ENCODE peak calls at places on chromosomes 7 and 10, in six cellular contexts. H, L, M, F, V and R are unnamed samples.

GRCh38 chr7:106029448-106029847 is 66.4 kb downstream of the CDHR3 start:
- DNase-seq in H (no peak), L (no peak), M (no peak), F (no peak), V (no peak), R (no peak)

GRCh38 chr10:1577371-1577770 is 160.0 kb downstream of the ADARB2 start:
- DNase-seq in H (no peak), L (no peak), M (no peak), F (no peak), V (no peak), R (no peak)

GRCh38 chr10:128631801-128632241 is 505.6 kb upstream of the MKI67 start:
- DNase-seq in H (peak), L (no peak), M (no peak), F (no peak), V (peak), R (no peak)

GRCh38 chr7:44162179-44162578 is 21.0 kb upstream of the MYL7 start:
- DNase-seq in H (no peak), L (no peak), M (no peak), F (peak), V (no peak), R (no peak)

GRCh38 chr10:5466451-5466996 is 32.8 kb downstream of the CALML5 start:
- DNase-seq in H (peak), L (no peak), M (no peak), F (peak), V (peak), R (peak)

GRCh38 chr10:110860576-110861241 is 11.0 kb upstream of the PDCD4 start:
- DNase-seq in H (peak), L (no peak), M (no peak), F (no peak), V (no peak), R (peak)

GRCh38 chr10:23432161-23432560 is 6.7 kb upstream of the OTUD1 start:
- DNase-seq in H (peak), L (no peak), M (no peak), F (no peak), V (no peak), R (peak)

GRCh38 chr7:99365318-99366141 is 9.0 kb upstream of the ARPC1B start:
- DNase-seq in H (peak), L (no peak), M (no peak), F (peak), V (no peak), R (peak)

GRCh38 chr7:74290999-74291441 is 1.8 kb downstream of the CLIP2 start:
- DNase-seq in H (no peak), L (no peak), M (no peak), F (no peak), V (no peak), R (no peak)

GRCh38 chr10:17734432-17735110 is 17.4 kb upstream of the TMEM236 start:
- DNase-seq in H (no peak), L (no peak), M (no peak), F (no peak), V (no peak), R (no peak)

GRCh38 chr7:30424536-30424935 is 54.0 kb downstream of the NOD1 start:
- DNase-seq in H (no peak), L (peak), M (no peak), F (no peak), V (no peak), R (no peak)

GRCh38 chr7:30430300-30430699 is 48.3 kb downstream of the NOD1 start:
- DNase-seq in H (no peak), L (no peak), M (no peak), F (no peak), V (peak), R (peak)

GRCh38 chr7:30428586-30429530 is 49.7 kb downstream of the NOD1 start:
- DNase-seq in H (no peak), L (peak), M (no peak), F (no peak), V (no peak), R (no peak)

GRCh38 chr7:30430777-30431176 is 47.8 kb downstream of the NOD1 start:
- DNase-seq in H (no peak), L (no peak), M (no peak), F (no peak), V (no peak), R (no peak)

GRCh38 chr7:30427296-30428080 is 51.1 kb downstream of the NOD1 start:
- DNase-seq in H (no peak), L (peak), M (no peak), F (no peak), V (no peak), R (no peak)
- TF ChIP-seq CTCF in H (no peak), L (no peak), M (no peak), F (no peak), V (no peak), R (no peak)

GRCh38 chr10:114768394-114768786 is 53.2 kb upstream of the FHIP2A start:
- DNase-seq in H (no peak), L (no peak), M (no peak), F (no peak), V (peak), R (no peak)
- H3K4me3 ChIP-seq in H (peak), L (peak), M (peak), F (peak), V (peak), R (peak)

DNA sequence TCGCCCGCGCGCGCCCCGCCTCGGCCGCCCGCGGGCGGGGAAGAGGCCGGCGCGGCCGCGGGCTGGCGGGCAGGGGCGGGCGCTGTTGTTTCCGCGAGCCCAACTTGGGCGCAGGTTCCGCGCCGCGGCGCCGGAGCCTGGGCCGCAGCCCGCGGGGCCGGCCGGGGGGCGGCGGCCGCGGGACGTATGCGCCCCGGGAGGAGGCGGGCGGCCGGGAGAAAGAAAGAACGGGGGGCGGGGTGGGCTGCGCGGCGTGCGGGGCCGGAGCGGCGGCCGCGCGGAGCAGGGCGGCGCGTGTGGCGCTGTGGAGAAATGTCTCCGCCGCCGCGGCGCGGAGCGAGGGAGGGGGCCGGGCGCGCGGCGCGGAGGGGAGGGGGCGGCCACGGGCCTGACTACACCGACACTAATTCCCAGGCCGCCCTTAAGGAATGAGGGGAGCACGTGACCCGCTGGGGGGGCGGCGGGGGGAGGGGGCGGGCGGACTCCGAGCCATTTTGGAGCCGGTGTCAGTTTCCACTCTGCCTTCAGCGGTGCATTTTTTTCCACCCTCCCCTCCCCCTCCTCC is at the start of gene BMI1:
- DNase-seq in H (peak), L (peak), M (peak), F (peak), V (peak), R (peak)
- TF ChIP-seq CTCF in H (no peak), L (no peak), M (no peak), F (no peak), V (no peak), R (no peak)

GRCh38 chr7:112550468-112551060 is 69.8 kb downstream of the LSMEM1 start:
- DNase-seq in H (peak), L (no peak), M (no peak), F (no peak), V (peak), R (peak)

GRCh38 chr7:112546723-112547513 is 66.1 kb downstream of the LSMEM1 start:
- DNase-seq in H (no peak), L (no peak), M (no peak), F (no peak), V (peak), R (no peak)

DNA sequence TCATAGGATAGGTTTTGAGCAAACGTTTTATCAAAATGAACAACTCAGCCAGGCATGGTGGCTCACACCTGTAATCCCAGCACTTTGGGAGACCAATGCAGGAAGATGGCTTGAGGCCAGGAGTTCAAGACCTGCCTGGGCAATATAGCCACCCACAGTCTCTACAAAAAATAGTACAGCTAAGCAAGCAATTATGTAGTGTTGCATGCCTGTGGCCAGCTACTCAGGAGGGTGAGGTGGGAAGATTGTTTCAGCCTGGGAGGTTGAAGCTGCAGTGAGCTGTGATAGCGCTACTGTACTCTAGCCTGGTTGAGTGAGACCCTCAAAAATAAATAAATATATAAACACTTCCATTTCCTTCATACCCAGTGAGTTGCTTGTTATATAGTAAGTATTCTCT is 67.1 kb downstream of the LSMEM1 start:
- DNase-seq in H (no peak), L (no peak), M (no peak), F (no peak), V (peak), R (peak)
- H3K4me3 ChIP-seq in H (no peak), L (no peak), M (no peak), F (no peak), V (no peak), R (no peak)

DNA sequence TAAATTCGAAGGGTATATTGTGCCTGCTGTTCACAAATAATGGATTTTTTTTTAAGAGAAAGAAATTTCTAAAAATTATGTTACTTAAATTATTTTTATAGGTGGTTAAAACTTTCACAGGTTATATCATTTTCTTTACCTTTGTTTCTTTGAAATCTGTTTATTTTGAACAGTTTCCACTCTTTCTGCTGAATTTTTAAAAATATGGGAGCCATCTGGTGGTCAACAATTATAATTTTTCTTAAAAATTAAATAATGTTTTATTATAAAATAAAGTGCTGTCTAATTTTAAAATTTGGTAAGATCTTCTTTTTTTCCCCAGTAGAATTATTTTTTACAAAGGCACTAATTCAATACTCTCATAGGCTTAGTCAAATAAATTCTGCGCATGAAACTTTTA is 263.9 kb downstream of the ETV1 start:
- DNase-seq in H (no peak), L (no peak), M (no peak), F (no peak), V (no peak), R (no peak)
- TF ChIP-seq CTCF in H (peak), L (peak), M (no peak), F (no peak), V (peak), R (no peak)

GRCh38 chr10:19815478-19816419 is 483 bp upstream of the PLXDC2 start:
- DNase-seq in H (peak), L (peak), M (peak), F (peak), V (peak), R (peak)
- H3K4me3 ChIP-seq in H (peak), L (peak), M (peak), F (peak), V (peak), R (peak)

GRCh38 chr7:24051651-24052050 is 232.3 kb upstream of the NPY start:
- DNase-seq in H (no peak), L (no peak), M (no peak), F (no peak), V (no peak), R (no peak)

GRCh38 chr7:24049296-24049695 is 234.7 kb upstream of the NPY start:
- DNase-seq in H (no peak), L (no peak), M (no peak), F (no peak), V (no peak), R (no peak)

GRCh38 chr7:24050991-24051529 is 232.9 kb upstream of the NPY start:
- DNase-seq in H (no peak), L (no peak), M (no peak), F (no peak), V (no peak), R (no peak)

GRCh38 chr7:24054231-24054630 is 229.8 kb upstream of the NPY start:
- DNase-seq in H (no peak), L (no peak), M (no peak), F (no peak), V (no peak), R (no peak)

GRCh38 chr7:24052572-24053223 is 231.3 kb upstream of the NPY start:
- DNase-seq in H (no peak), L (no peak), M (no peak), F (no peak), V (peak), R (peak)
- TF ChIP-seq CTCF in H (no peak), L (no peak), M (no peak), F (no peak), V (no peak), R (no peak)

GRCh38 chr10:3482200-3482993 is 302.6 kb downstream of the KLF6 start:
- DNase-seq in H (peak), L (peak), M (no peak), F (no peak), V (peak), R (peak)

GRCh38 chr10:3486346-3487065 is 298.5 kb downstream of the KLF6 start:
- DNase-seq in H (peak), L (no peak), M (no peak), F (peak), V (peak), R (peak)

GRCh38 chr10:3484306-3485187 is 300.5 kb downstream of the KLF6 start:
- DNase-seq in H (no peak), L (no peak), M (no peak), F (no peak), V (peak), R (peak)

GRCh38 chr10:3487228-3487627 is 297.8 kb downstream of the KLF6 start:
- DNase-seq in H (no peak), L (no peak), M (no peak), F (no peak), V (no peak), R (no peak)

GRCh38 chr10:3485287-3485686 is 299.7 kb downstream of the KLF6 start:
- DNase-seq in H (no peak), L (no peak), M (no peak), F (no peak), V (no peak), R (no peak)
- H3K4me3 ChIP-seq in H (no peak), L (no peak), M (no peak), F (no peak), V (no peak), R (no peak)

GRCh38 chr7:24962418-24962962 is 17.5 kb downstream of the OSBPL3 start:
- DNase-seq in H (no peak), L (no peak), M (no peak), F (no peak), V (no peak), R (no peak)

GRCh38 chr7:24966802-24967201 is 13.2 kb downstream of the OSBPL3 start:
- DNase-seq in H (no peak), L (no peak), M (no peak), F (no peak), V (peak), R (peak)

GRCh38 chr7:24965831-24966708 is 13.9 kb downstream of the OSBPL3 start:
- DNase-seq in H (peak), L (no peak), M (peak), F (peak), V (peak), R (peak)

GRCh38 chr7:24963218-24963617 is 16.8 kb downstream of the OSBPL3 start:
- DNase-seq in H (no peak), L (peak), M (no peak), F (peak), V (peak), R (no peak)

DNA sequence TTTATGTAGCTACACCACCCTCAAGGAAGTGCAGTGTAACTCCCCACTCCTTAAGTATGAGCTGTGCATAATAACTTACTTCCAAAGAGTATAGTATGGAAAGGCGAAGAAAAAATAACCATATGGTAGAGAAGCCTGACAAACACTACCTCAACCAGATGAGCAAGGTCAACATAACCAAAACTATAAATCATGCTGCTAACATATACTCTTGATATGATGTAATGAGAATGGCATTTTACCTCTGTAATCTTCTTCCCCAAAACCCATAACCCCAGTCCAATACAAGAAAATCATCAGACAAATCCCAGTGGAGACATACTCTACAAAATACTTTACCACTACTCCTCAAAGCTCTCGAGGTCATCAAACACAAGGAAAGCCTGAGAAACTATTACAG is 15.8 kb downstream of the OSBPL3 start:
- DNase-seq in H (no peak), L (no peak), M (no peak), F (no peak), V (no peak), R (peak)
- TF ChIP-seq CTCF in H (no peak), L (no peak), M (no peak), F (no peak), V (no peak), R (no peak)

DNA sequence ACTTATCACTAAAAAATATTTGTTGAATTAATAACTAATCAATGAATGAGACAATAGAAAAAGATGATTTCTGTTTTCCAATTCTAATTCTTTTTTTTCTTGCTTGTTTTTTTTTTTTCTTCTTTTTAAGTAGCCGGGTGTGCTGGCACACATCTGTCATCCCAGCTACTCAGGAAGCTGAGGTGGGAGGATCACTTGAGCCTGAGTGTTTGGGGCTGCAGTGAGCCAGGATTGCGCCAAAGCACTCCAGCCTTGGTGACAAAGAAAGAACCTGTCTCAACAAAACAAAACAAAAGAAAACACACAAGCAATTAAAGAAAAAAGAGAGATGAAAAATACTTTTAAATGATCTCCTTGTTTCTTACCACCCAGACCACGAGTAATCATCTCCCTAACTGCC is 1109.3 kb downstream of the REEP3 start:
- DNase-seq in H (no peak), L (no peak), M (no peak), F (no peak), V (no peak), R (no peak)
- H3K4me3 ChIP-seq in H (no peak), L (no peak), M (no peak), F (no peak), V (no peak), R (no peak)